ENCODE peak calls at places on chromosomes 6 and 20, in seven cellular contexts. V is neural crest cell; L is bronchial epithelial cell; S is CD8-positive, alpha-beta T cell; A is mesothelial cell of epicardium; E is HFFc6; K is activated B cell treated with CpG ODN at 0.5 μM for 24 hours. T is an unnamed sample.

GRCh38 chr6:37021356-37022129 is 16.1 kb downstream of the FGD2 start:
- DNase-seq in V (no peak), L (peak), S (peak), A (no peak), E (peak), K (no peak), T (no peak)

GRCh38 chr6:108781419-108782110 is 66.7 kb upstream of the ARMC2 start:
- DNase-seq in V (no peak), L (no peak), S (peak), A (no peak), E (no peak), K (no peak), T (no peak)

GRCh38 chr6:131635384-131636340 is 1.4 kb upstream of the ENPP3 start:
- DNase-seq in V (no peak), L (no peak), S (no peak), A (no peak), E (no peak), K (no peak), T (no peak)

GRCh38 chr6:166400181-166400580 is 17.4 kb upstream of the MPC1 start:
- DNase-seq in V (no peak), L (no peak), S (no peak), A (no peak), E (no peak), K (no peak), T (no peak)

GRCh38 chr6:66735106-66735890 is 1028.3 kb upstream of the EYS start:
- DNase-seq in V (no peak), L (peak), S (no peak), A (no peak), E (no peak), K (no peak), T (no peak)

GRCh38 chr6:3226422-3227362 is 761 bp downstream of the TUBB2B start:
- DNase-seq in V (peak), L (no peak), S (peak), A (no peak), E (no peak), K (peak), T (peak)

GRCh38 chr6:27091661-27092315 is 155.7 kb upstream of the PRSS16 start:
- DNase-seq in V (peak), L (peak), S (no peak), A (no peak), E (peak), K (no peak), T (no peak)

GRCh38 chr6:3750324-3751018 is 1.0 kb downstream of the PXDC1 start:
- DNase-seq in V (no peak), L (peak), S (no peak), A (no peak), E (peak), K (peak), T (no peak)

GRCh38 chr20:46206025-46206424 is 87.9 kb downstream of the CD40 start:
- DNase-seq in V (no peak), L (peak), S (no peak), A (no peak), E (peak), K (no peak), T (no peak)

GRCh38 chr6:45724511-45724910 is 291.1 kb downstream of the CLIC5 start:
- DNase-seq in V (no peak), L (peak), S (no peak), A (peak), E (peak), K (no peak), T (no peak)

GRCh38 chr20:21395666-21396044 is 1.7 kb downstream of the NKX2-4 start:
- DNase-seq in V (no peak), L (no peak), S (peak), A (no peak), E (no peak), K (no peak), T (no peak)

GRCh38 chr6:158353851-158354508 is 41.7 kb downstream of the TULP4 start:
- DNase-seq in V (no peak), L (peak), S (no peak), A (no peak), E (no peak), K (no peak), T (no peak)

GRCh38 chr6:14671261-14671681 is 553.7 kb downstream of the CD83 start:
- DNase-seq in V (no peak), L (peak), S (no peak), A (no peak), E (peak), K (no peak), T (no peak)

GRCh38 chr6:136529655-136530054 is 20.6 kb downstream of the MAP7 start:
- DNase-seq in V (no peak), L (peak), S (no peak), A (no peak), E (no peak), K (no peak), T (no peak)

GRCh38 chr6:25410102-25410501 is 130.9 kb downstream of the CARMIL1 start:
- DNase-seq in V (no peak), L (no peak), S (no peak), A (no peak), E (no peak), K (no peak), T (no peak)

GRCh38 chr20:10524034-10524476 is 89.0 kb downstream of the SLX4IP start:
- DNase-seq in V (peak), L (no peak), S (no peak), A (no peak), E (no peak), K (no peak), T (no peak)

GRCh38 chr6:147154454-147154853 is 49.8 kb upstream of the STXBP5 start:
- DNase-seq in V (no peak), L (peak), S (no peak), A (no peak), E (peak), K (no peak), T (no peak)

GRCh38 chr6:2578729-2579128 is 172.0 kb downstream of the MYLK4 start:
- DNase-seq in V (no peak), L (peak), S (no peak), A (no peak), E (no peak), K (no peak), T (no peak)

GRCh38 chr6:76856065-76856464 is 607.2 kb downstream of the HTR1B start:
- DNase-seq in V (no peak), L (no peak), S (no peak), A (no peak), E (no peak), K (no peak), T (no peak)

GRCh38 chr6:76862966-76863365 is 600.3 kb downstream of the HTR1B start:
- DNase-seq in V (no peak), L (no peak), S (no peak), A (no peak), E (no peak), K (no peak), T (no peak)

GRCh38 chr6:76866091-76866490 is 597.2 kb downstream of the HTR1B start:
- DNase-seq in V (no peak), L (no peak), S (no peak), A (no peak), E (no peak), K (no peak), T (no peak)

GRCh38 chr6:76867182-76867581 is 596.1 kb downstream of the HTR1B start:
- DNase-seq in V (no peak), L (no peak), S (no peak), A (no peak), E (no peak), K (no peak), T (no peak)

DNA sequence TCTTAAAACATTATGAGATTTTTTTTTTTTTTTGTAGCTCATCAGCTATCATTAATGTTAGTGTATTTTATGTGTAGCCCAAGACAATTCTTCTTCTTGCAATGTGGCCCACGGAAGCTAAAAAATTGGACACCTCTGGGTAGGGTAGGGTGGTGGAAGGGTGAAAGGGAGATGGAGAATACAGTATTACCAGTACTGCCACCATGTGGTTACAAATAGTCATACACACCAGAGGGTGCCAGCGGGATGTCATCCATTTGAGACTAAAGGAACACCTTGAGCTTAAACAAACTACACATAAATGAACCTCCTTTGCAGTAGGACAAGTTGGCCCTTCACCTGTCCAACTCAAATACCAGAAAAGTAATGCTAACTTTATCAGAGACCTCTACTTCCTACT is 601.9 kb downstream of the HTR1B start:
- DNase-seq in V (no peak), L (peak), S (no peak), A (no peak), E (no peak), K (no peak), T (no peak)
- TF ChIP-seq CTCF in V (peak), L (peak), S (no peak), A (peak), E (peak), K (no peak), T (peak)

GRCh38 chr20:7161690-7162089 is 394.2 kb downstream of the BMP2 start:
- DNase-seq in V (no peak), L (peak), S (no peak), A (no peak), E (no peak), K (no peak), T (no peak)
- TF ChIP-seq CTCF in V (peak), L (peak), S (no peak), A (peak), E (no peak), K (no peak), T (peak)

DNA sequence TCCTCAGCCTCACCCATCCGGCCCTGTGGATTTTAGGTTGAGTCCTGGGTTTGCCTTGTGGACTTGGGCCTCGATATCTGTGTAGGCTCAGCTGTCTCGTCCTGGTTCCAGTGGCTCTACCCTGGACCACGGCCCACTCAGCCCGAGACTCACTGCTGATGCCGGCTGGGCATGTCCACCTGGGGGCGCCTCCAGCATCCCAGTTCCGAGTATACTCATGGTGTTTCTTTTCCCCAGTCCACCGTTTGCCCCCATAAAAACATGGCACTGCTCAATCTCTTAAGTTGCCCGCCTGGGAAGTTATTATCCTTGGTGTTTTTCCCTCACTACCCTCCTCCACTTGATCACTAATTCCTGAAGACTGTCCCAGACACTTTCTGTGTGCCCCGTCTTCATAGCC is 99.1 kb downstream of the ARID1B start:
- DNase-seq in V (peak), L (no peak), S (peak), A (no peak), E (no peak), K (no peak), T (no peak)
- TF ChIP-seq CTCF in V (peak), L (peak), S (no peak), A (no peak), E (peak), K (no peak), T (peak)

GRCh38 chr20:61640846-61641245 is 388.8 kb downstream of the CDH4 start:
- DNase-seq in V (no peak), L (no peak), S (no peak), A (no peak), E (no peak), K (no peak), T (no peak)

GRCh38 chr20:61646986-61647385 is 394.9 kb downstream of the CDH4 start:
- DNase-seq in V (no peak), L (no peak), S (no peak), A (no peak), E (no peak), K (no peak), T (no peak)

GRCh38 chr20:61644387-61645076 is 392.5 kb downstream of the CDH4 start:
- DNase-seq in V (no peak), L (no peak), S (no peak), A (no peak), E (no peak), K (no peak), T (no peak)

GRCh38 chr20:61646453-61646852 is 394.4 kb downstream of the CDH4 start:
- DNase-seq in V (no peak), L (no peak), S (no peak), A (no peak), E (no peak), K (no peak), T (no peak)

GRCh38 chr20:61643631-61644386 is 391.7 kb downstream of the CDH4 start:
- DNase-seq in V (no peak), L (no peak), S (no peak), A (no peak), E (no peak), K (no peak), T (no peak)
- TF ChIP-seq CTCF in V (no peak), L (no peak), S (no peak), A (no peak), E (no peak), K (no peak), T (no peak)

T was measured in progenitor cell of endocrine pancreas.